ENCODE peak calls at places on chromosomes 16 and 17, in six cellular contexts. One of them, this sample, is unnamed.

GRCh38 chr16:89422905-89423630 is 67.3 kb downstream of the ANKRD11 start:
- DNase-seq in HepG2: peak; percentile 92
- DNase-seq in GM12878: peak; percentile 72
- DNase-seq in K562: no peak
- DNase-seq in H1: no peak
- DNase-seq in GM12891: no peak
- DNase-seq in this sample: peak; percentile 55

GRCh38 chr17:2909853-2910234 is 113.6 kb downstream of the RAP1GAP2 start:
- DNase-seq in GM12878: no peak
- DNase-seq in K562: no peak
- DNase-seq in GM12891: no peak
- DNase-seq in HepG2: no peak
- DNase-seq in H1: no peak
- DNase-seq in this sample: no peak

GRCh38 chr17:863880-864279 is 81.7 kb downstream of the MRM3 start:
- DNase-seq in H1: no peak
- DNase-seq in GM12891: no peak
- DNase-seq in K562: no peak
- DNase-seq in HepG2: no peak
- DNase-seq in GM12878: no peak
- DNase-seq in this sample: no peak

GRCh38 chr16:89484923-89485679 is 5.3 kb downstream of the ANKRD11 start:
- DNase-seq in GM12878: peak; percentile 41
- DNase-seq in H1: no peak
- DNase-seq in HepG2: no peak
- DNase-seq in GM12891: no peak
- DNase-seq in K562: no peak
- DNase-seq in this sample: no peak

GRCh38 chr17:72850410-72850809 is 242.1 kb downstream of the SLC39A11 start:
- DNase-seq in H1: no peak
- DNase-seq in GM12878: no peak
- DNase-seq in K562: no peak
- DNase-seq in HepG2: no peak
- DNase-seq in GM12891: no peak
- DNase-seq in this sample: no peak

GRCh38 chr16:67884-68789 is 4.3 kb downstream of the RHBDF1 start:
- DNase-seq in HepG2: no peak
- DNase-seq in GM12878: no peak
- DNase-seq in GM12891: no peak
- DNase-seq in K562: no peak
- DNase-seq in H1: no peak
- DNase-seq in this sample: no peak

GRCh38 chr16:23534868-23535860 is 22.0 kb downstream of the EARS2 start:
- DNase-seq in K562: no peak
- DNase-seq in GM12891: no peak
- DNase-seq in H1: no peak
- DNase-seq in GM12878: no peak
- DNase-seq in HepG2: no peak
- DNase-seq in this sample: no peak

GRCh38 chr17:79978545-79978852 is 57.2 kb downstream of the TBC1D16 start:
- DNase-seq in K562: no peak
- DNase-seq in GM12891: no peak
- DNase-seq in H1: no peak
- DNase-seq in HepG2: no peak
- DNase-seq in GM12878: no peak
- DNase-seq in this sample: no peak

GRCh38 chr17:57892820-57893595 is 43.2 kb upstream of the MRPS23 start:
- DNase-seq in HepG2: peak; percentile 97
- DNase-seq in K562: no peak
- DNase-seq in H1: no peak
- DNase-seq in GM12891: no peak
- DNase-seq in GM12878: no peak
- DNase-seq in this sample: no peak

GRCh38 chr16:1913327-1914083 is 4.7 kb downstream of the HS3ST6 start:
- DNase-seq in K562: no peak
- DNase-seq in HepG2: no peak
- DNase-seq in H1: no peak
- DNase-seq in GM12891: no peak
- DNase-seq in GM12878: no peak
- DNase-seq in this sample: no peak

GRCh38 chr17:72422505-72423285 is 301.9 kb downstream of the SOX9 start:
- DNase-seq in GM12891: peak; percentile 30
- DNase-seq in HepG2: peak; percentile 96
- DNase-seq in K562: no peak
- DNase-seq in GM12878: peak; percentile 94
- DNase-seq in H1: no peak
- DNase-seq in this sample: peak; percentile 41

GRCh38 chr17:72761431-72761830 is 331.1 kb downstream of the SLC39A11 start:
- DNase-seq in GM12891: no peak
- DNase-seq in K562: peak; percentile 50
- DNase-seq in HepG2: no peak
- DNase-seq in GM12878: no peak
- DNase-seq in H1: no peak
- DNase-seq in this sample: no peak

GRCh38 chr16:71627631-71628236 is 1.8 kb downstream of the MARVELD3 start:
- DNase-seq in HepG2: no peak
- DNase-seq in GM12878: no peak
- DNase-seq in GM12891: no peak
- DNase-seq in H1: no peak
- DNase-seq in K562: peak; percentile 22
- DNase-seq in this sample: no peak

GRCh38 chr16:11949527-11949926 is 7.7 kb upstream of the NPIPB2 start:
- DNase-seq in GM12891: peak; percentile 53
- DNase-seq in K562: peak; percentile 44
- DNase-seq in H1: no peak
- DNase-seq in HepG2: peak; percentile 73
- DNase-seq in GM12878: no peak
- DNase-seq in this sample: peak; percentile 51

GRCh38 chr16:88731699-88732098 is 25.4 kb downstream of the CTU2 start:
- DNase-seq in HepG2: no peak
- DNase-seq in GM12891: no peak
- DNase-seq in K562: peak; percentile 76
- DNase-seq in GM12878: no peak
- DNase-seq in H1: no peak
- DNase-seq in this sample: no peak

GRCh38 chr16:9136596-9136995 is 45.2 kb downstream of the HAPSTR1 start:
- DNase-seq in H1: no peak
- DNase-seq in K562: no peak
- DNase-seq in GM12891: no peak
- DNase-seq in HepG2: no peak
- DNase-seq in GM12878: no peak
- DNase-seq in this sample: no peak

GRCh38 chr16:2467301-2468141 is 3.6 kb upstream of the NTN3 start:
- DNase-seq in H1: no peak
- DNase-seq in GM12891: peak; percentile 66
- DNase-seq in HepG2: no peak
- DNase-seq in K562: no peak
- DNase-seq in GM12878: no peak
- DNase-seq in this sample: no peak

DNA sequence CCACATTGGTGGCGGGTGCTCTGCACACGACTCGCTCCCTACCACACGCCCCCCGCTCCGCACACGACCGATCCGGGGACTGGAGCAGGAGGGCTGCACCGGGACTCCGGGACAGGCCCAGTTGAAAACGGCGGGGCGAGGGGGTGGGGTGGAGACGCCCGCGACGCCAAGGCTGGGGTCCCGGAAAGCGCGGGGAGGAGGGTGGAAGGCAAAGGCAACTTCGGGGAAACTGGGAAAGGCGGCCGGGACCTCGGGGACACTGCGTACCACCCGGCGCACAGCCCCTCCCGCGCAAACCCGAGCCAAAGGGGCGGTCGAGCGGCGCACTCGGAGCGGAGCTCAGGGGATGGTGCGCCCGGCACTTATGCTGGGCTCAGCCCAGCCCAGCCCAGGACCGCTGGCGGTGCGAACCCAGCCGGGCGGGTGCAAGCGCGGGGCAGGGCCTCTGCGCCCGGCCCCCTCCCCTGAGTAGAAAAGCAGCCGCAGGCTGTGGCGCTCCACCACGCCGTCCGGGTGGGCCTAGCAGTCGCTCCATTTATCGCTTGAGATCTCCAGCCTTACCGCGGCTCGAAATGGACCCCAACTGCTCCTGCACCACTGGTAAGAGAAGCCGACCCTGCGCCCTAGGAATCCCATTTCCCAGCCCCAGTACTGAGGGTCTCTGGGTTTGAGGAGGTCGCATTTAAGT is at the start of gene MT1M:
- DNase-seq in HepG2: no peak
- DNase-seq in H1: no peak
- DNase-seq in GM12891: no peak
- DNase-seq in K562: no peak
- DNase-seq in GM12878: no peak
- DNase-seq in this sample: no peak
- TF ChIP-seq POLR2A in HepG2: no peak
- TF ChIP-seq POLR2A in H1: no peak
- TF ChIP-seq POLR2A in GM12891: no peak
- TF ChIP-seq POLR2A in K562: no peak
- TF ChIP-seq POLR2A in GM12878: no peak
- TF ChIP-seq POLR2A in this sample: no peak

GRCh38 chr17:7992924-7993323 is 9.5 kb upstream of the GUCY2D start:
- DNase-seq in GM12878: no peak
- DNase-seq in HepG2: no peak
- DNase-seq in H1: no peak
- DNase-seq in GM12891: no peak
- DNase-seq in K562: no peak
- DNase-seq in this sample: no peak

GRCh38 chr17:7989781-7990655 is 12.4 kb upstream of the GUCY2D start:
- DNase-seq in H1: peak; percentile 83
- DNase-seq in K562: peak; percentile 82
- DNase-seq in GM12878: peak; percentile 49
- DNase-seq in GM12891: peak; percentile 82
- DNase-seq in HepG2: peak; percentile 44
- DNase-seq in this sample: peak; percentile 88

GRCh38 chr17:7988750-7989178 is 13.7 kb upstream of the GUCY2D start:
- DNase-seq in GM12878: peak; percentile 66
- DNase-seq in H1: no peak
- DNase-seq in GM12891: peak; percentile 48
- DNase-seq in K562: peak; percentile 48
- DNase-seq in HepG2: peak; percentile 76
- DNase-seq in this sample: no peak

GRCh38 chr17:7993972-7994589 is 8.3 kb upstream of the GUCY2D start:
- DNase-seq in GM12891: no peak
- DNase-seq in HepG2: no peak
- DNase-seq in H1: no peak
- DNase-seq in GM12878: no peak
- DNase-seq in K562: no peak
- DNase-seq in this sample: no peak

DNA sequence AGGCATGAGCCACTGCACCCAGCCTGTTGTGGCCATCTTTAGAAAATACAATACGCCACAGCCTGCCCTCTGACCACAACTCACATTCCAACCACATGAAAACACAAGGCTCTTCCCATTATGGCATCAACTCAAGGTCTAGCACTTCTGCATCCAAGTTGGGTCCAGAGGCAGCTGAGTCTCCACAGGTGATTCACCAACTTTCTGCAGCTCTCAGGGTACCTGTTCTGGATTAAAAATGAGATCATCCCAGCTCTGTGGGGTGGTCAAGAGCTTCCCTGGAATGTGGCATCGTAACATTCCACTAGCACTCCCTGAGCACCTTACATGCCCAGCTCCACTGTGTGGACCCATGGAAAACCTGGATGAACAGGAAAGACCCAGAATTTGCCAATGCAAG is 9.9 kb upstream of the GUCY2D start:
- DNase-seq in K562: no peak
- DNase-seq in H1: no peak
- DNase-seq in GM12878: no peak
- DNase-seq in GM12891: no peak
- DNase-seq in HepG2: no peak
- DNase-seq in this sample: no peak
- TF ChIP-seq TAF1 in K562: no peak
- TF ChIP-seq TAF1 in H1: no peak
- TF ChIP-seq TAF1 in GM12878: no peak
- TF ChIP-seq TAF1 in GM12891: no peak
- TF ChIP-seq TAF1 in HepG2: no peak
- TF ChIP-seq TAF1 in this sample: no peak

GRCh38 chr17:76691379-76692191 is 19.2 kb downstream of the MXRA7 start:
- DNase-seq in H1: no peak
- DNase-seq in GM12878: no peak
- DNase-seq in HepG2: peak; percentile 86
- DNase-seq in K562: peak; percentile 4
- DNase-seq in GM12891: no peak
- DNase-seq in this sample: no peak

GRCh38 chr17:76696763-76697701 is 13.7 kb downstream of the MXRA7 start:
- DNase-seq in GM12891: peak; percentile 55
- DNase-seq in K562: no peak
- DNase-seq in GM12878: peak; percentile 40
- DNase-seq in HepG2: peak; percentile 66
- DNase-seq in H1: no peak
- DNase-seq in this sample: peak; percentile 49

GRCh38 chr17:76697702-76698465 is 12.9 kb downstream of the MXRA7 start:
- DNase-seq in HepG2: no peak
- DNase-seq in K562: peak; percentile 67
- DNase-seq in GM12878: no peak
- DNase-seq in H1: no peak
- DNase-seq in GM12891: no peak
- DNase-seq in this sample: no peak

GRCh38 chr17:76690596-76691280 is 20.0 kb downstream of the MXRA7 start:
- DNase-seq in H1: no peak
- DNase-seq in K562: peak; percentile 4
- DNase-seq in HepG2: no peak
- DNase-seq in GM12891: no peak
- DNase-seq in GM12878: no peak
- DNase-seq in this sample: no peak

DNA sequence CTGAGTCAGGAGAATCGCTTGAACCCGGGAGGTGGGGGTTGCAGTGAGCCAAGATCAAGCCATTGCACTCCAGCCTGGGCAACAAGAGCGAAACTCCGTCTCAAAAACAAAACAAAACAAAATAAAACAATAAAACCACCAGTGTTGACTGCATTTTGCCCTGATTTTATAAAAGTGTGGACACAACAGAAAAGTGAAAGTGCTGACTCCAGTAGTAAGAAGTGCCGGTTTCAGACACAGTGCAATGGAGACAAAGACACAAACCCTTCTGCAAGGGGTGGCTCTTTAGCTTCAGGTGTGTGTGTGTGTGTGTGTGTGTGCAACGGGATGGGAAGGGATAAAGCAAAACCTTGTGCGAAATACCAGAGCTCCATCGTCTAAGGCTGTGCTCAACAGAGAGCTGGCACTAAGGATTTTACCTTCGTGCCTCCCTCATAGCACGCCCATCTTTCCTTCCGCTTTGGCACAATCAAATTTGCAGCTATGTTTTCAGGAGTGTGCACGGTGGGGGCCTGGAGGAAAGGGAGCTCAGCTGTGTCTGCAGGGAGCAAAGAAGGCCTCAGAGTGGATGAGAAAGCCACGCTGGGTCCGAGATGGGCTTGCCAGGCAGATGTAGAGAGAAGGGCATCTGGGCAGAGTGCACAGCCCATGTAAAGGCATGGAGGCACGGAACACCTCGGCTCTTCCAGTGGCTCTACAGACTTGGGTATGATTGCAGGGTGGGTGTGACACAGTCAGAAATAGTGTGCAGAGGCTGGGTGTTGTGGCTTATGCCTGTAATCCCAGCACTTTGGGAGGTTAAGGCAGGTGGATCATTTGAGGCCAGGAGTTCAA is 15.5 kb downstream of the MXRA7 start:
- DNase-seq in HepG2: no peak
- DNase-seq in K562: no peak
- DNase-seq in H1: no peak
- DNase-seq in GM12878: no peak
- DNase-seq in GM12891: no peak
- DNase-seq in this sample: no peak
- TF ChIP-seq POLR2AphosphoS5 in HepG2: no peak
- TF ChIP-seq POLR2AphosphoS5 in K562: no peak
- TF ChIP-seq POLR2AphosphoS5 in H1: no peak
- TF ChIP-seq POLR2AphosphoS5 in GM12878: no peak
- TF ChIP-seq POLR2AphosphoS5 in GM12891: no peak
- TF ChIP-seq POLR2AphosphoS5 in this sample: no peak

GRCh38 chr16:86510465-86511261 is at the start of gene FOXF1:
- DNase-seq in H1: no peak
- DNase-seq in GM12891: no peak
- DNase-seq in GM12878: no peak
- DNase-seq in K562: no peak
- DNase-seq in HepG2: no peak
- DNase-seq in this sample: no peak
- TF ChIP-seq POLR2A in H1: no peak
- TF ChIP-seq POLR2A in GM12891: no peak
- TF ChIP-seq POLR2A in GM12878: no peak
- TF ChIP-seq POLR2A in K562: no peak
- TF ChIP-seq POLR2A in HepG2: no peak
- TF ChIP-seq POLR2A in this sample: no peak